ENCODE peak calls at places on chromosomes 11 and 22, in four cellular contexts. B is WTC11, D is GM12878, X is HepG2. Z is an unnamed sample.
A peak's percentile ranks its signal among the peaks of the same experiment; 100 is the strongest.

GRCh38 chr11:58227956-58228615 is 632 bp downstream of the OR10Q1 start:
- DNase-seq in B (no peak), D (no peak), X (no peak), Z (no peak)

GRCh38 chr11:134995746-134996145 is 583.7 kb upstream of the B3GAT1 start:
- DNase-seq in B (no peak), D (no peak), X (no peak), Z (no peak)

GRCh38 chr11:71153005-71153395 is 99.4 kb downstream of the SHANK2 start:
- DNase-seq in B (peak; percentile 29), D (no peak), X (peak; percentile 46), Z (no peak)

GRCh38 chr11:100957499-100957898 is 172.1 kb downstream of the PGR start:
- DNase-seq in B (no peak), D (no peak), X (no peak), Z (no peak)

GRCh38 chr22:32874330-32874729 is 72.8 kb downstream of the TIMP3 start:
- DNase-seq in B (no peak), D (no peak), X (no peak), Z (no peak)

GRCh38 chr22:36541831-36542391 is 12.9 kb upstream of the EIF3D start:
- DNase-seq in B (no peak), D (no peak), X (no peak), Z (peak; percentile 74)

GRCh38 chr11:31821779-31822574 is 10.9 kb upstream of the PAX6 start:
- DNase-seq in B (no peak), D (no peak), X (no peak), Z (no peak)

GRCh38 chr11:114228401-114229061 is 67.7 kb upstream of the NNMT start:
- DNase-seq in B (no peak), D (no peak), X (no peak), Z (no peak)

GRCh38 chr11:47905358-47906059 is 57.4 kb upstream of the NUP160 start:
- DNase-seq in B (no peak), D (no peak), X (no peak), Z (no peak)

GRCh38 chr11:35994421-35994820 is 50.6 kb downstream of the LDLRAD3 start:
- DNase-seq in B (no peak), D (no peak), X (no peak), Z (no peak)

GRCh38 chr11:47152953-47153950 is 23.4 kb downstream of the ARFGAP2 start:
- DNase-seq in B (peak; percentile 92), D (peak; percentile 7), X (peak; percentile 63), Z (peak; percentile 77)

GRCh38 chr11:68870470-68870869 is 28.8 kb upstream of the CPT1A start:
- DNase-seq in B (no peak), D (no peak), X (no peak), Z (no peak)

GRCh38 chr11:22666700-22667439 is 459 bp downstream of the GAS2 start:
- DNase-seq in B (peak; percentile 77), D (no peak), X (peak; percentile 53), Z (no peak)

GRCh38 chr22:44024288-44024908 is at the start of gene PARVB:
- DNase-seq in B (peak; percentile 37), D (no peak), X (no peak), Z (no peak)

GRCh38 chr11:128726464-128727139 is 32.7 kb downstream of the FLI1 start:
- DNase-seq in B (no peak), D (no peak), X (no peak), Z (no peak)

GRCh38 chr11:110000045-110000502 is 93.1 kb upstream of the ZC3H12C start:
- DNase-seq in B (no peak), D (peak; percentile 92), X (no peak), Z (no peak)

GRCh38 chr11:127054153-127054552 is 53.6 kb upstream of the KIRREL3 start:
- DNase-seq in B (no peak), D (no peak), X (no peak), Z (no peak)

GRCh38 chr11:66856496-66857233 is at the start of gene LRFN4:
- DNase-seq in B (peak; percentile 61), D (no peak), X (no peak), Z (peak; percentile 37)

GRCh38 chr11:26778000-26778757 is 56.3 kb upstream of the SLC5A12 start:
- DNase-seq in B (no peak), D (no peak), X (no peak), Z (no peak)

GRCh38 chr11:86814775-86815174 is 14.4 kb downstream of the PRSS23 start:
- DNase-seq in B (no peak), D (no peak), X (no peak), Z (no peak)

GRCh38 chr22:36341640-36342041 is 46.1 kb downstream of the MYH9 start:
- DNase-seq in B (no peak), D (no peak), X (peak; percentile 81), Z (no peak)

GRCh38 chr11:5684627-5685362 is at the start of gene TRIM5:
- DNase-seq in B (peak; percentile 64), D (peak; percentile 86), X (peak; percentile 92), Z (peak; percentile 93)

DNA sequence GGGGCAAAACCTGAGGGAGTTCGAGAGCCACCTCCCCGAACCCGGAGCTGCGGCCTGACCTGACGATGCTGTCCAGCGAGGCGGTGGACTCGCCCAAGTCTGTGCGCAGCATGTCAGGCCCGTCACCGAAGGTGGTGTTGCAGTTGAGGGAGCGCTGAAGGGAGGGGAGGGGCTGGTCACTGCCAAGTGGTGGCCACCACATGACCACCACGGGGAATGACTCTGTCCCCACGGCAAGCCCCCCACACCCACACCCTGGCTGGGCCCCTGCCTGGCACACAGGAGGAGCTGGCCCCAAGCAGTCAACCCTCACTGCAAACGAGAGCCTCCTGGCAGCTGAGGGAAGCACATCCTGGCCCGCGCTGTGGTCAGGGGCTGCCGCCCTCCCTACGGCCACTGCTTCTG is 30.8 kb downstream of the TRMU start:
- DNase-seq in B (no peak), D (no peak), X (no peak), Z (no peak)
- TF ChIP-seq CBFB in B (no peak), D (no peak), X (no peak), Z (no peak)

GRCh38 chr11:75326439-75326810 is 25.0 kb downstream of the ARRB1 start:
- DNase-seq in B (no peak), D (no peak), X (no peak), Z (no peak)
- TF ChIP-seq CBFB in B (no peak), D (no peak), X (no peak), Z (no peak)

GRCh38 chr11:1767399-1768140 is 3.8 kb upstream of the CTSD start:
- DNase-seq in B (no peak), D (no peak), X (no peak), Z (no peak)
- TF ChIP-seq CBFB in B (no peak), D (no peak), X (no peak), Z (no peak)

GRCh38 chr22:46574993-46575914 is 37.8 kb upstream of the CELSR1 start:
- DNase-seq in B (peak; percentile 37), D (no peak), X (peak; percentile 84), Z (no peak)
- TF ChIP-seq CBFB in B (no peak), D (no peak), X (no peak), Z (no peak)

DNA sequence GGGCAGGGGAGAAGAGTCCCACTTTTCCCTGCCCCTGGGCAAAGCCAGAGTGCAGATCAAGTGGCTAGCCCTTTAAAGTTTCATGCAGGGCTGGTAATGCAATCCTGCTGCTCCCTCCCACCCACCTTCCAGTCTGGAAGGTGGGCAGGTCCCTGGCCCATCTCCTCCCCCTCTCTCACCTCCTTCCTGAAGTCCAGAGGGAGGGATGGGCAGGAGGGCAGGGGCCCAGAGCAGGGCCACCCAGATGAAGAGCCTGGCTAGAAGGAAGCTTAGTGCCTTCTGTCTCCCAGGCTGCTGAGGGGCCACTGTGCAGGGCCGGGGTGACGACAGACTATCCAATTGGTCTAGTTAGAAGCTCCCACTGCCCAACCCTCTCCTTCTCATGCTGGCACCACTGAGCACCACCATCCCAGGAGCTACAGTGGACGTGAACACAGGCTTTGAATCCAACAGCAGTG is 10.7 kb downstream of the TSKU start:
- DNase-seq in B (no peak), D (no peak), X (no peak), Z (no peak)
- TF ChIP-seq CBFB in B (no peak), D (no peak), X (no peak), Z (no peak)

GRCh38 chr22:49571326-49571725 is 256.3 kb downstream of the BRD1 start:
- DNase-seq in B (no peak), D (no peak), X (no peak), Z (no peak)
- TF ChIP-seq CBFB in B (no peak), D (no peak), X (no peak), Z (no peak)